ENCODE peak calls at places on chromosomes 1 and 21, in five cellular contexts. L is GM06990, G is right atrium auricular region, P is right lobe of liver, B is esophagus muscularis mucosa. Y is an unnamed sample. For H3K36me3, the result is how much of the 10 kb centered on the place peaks cover.

GRCh38 chr1:192807968-192808587 is 761 bp upstream of the RGS2 start:
- DNase-seq in L (no peak), G (peak), P (no peak), B (no peak), Y (no peak)

GRCh38 chr1:175176246-175176645 is 16.3 kb downstream of the KIAA0040 start:
- DNase-seq in L (no peak), G (no peak), P (no peak), B (no peak), Y (no peak)

GRCh38 chr1:189851806-189852367 is 625.8 kb downstream of the BRINP3 start:
- DNase-seq in L (no peak), G (no peak), P (no peak), B (no peak), Y (no peak)

GRCh38 chr1:19737413-19737812 is 62.3 kb downstream of the TMCO4 start:
- DNase-seq in L (no peak), G (no peak), P (no peak), B (no peak), Y (no peak)

GRCh38 chr1:98388431-98388830 is 273.1 kb upstream of the SNX7 start:
- DNase-seq in L (no peak), G (no peak), P (no peak), B (no peak), Y (no peak)

GRCh38 chr1:245578306-245578705 is 423.5 kb downstream of the KIF26B start:
- DNase-seq in L (no peak), G (no peak), P (no peak), B (no peak), Y (no peak)

GRCh38 chr1:50830621-50831020 is 129.4 kb downstream of the FAF1 start:
- DNase-seq in L (no peak), G (no peak), P (no peak), B (no peak), Y (no peak)

GRCh38 chr1:242225770-242226573 is 227.1 kb upstream of the MAP1LC3C start:
- DNase-seq in L (peak), G (no peak), P (no peak), B (no peak), Y (no peak)

GRCh38 chr1:113488576-113489177 is 98.4 kb downstream of the MAGI3 start:
- DNase-seq in L (no peak), G (no peak), P (no peak), B (no peak), Y (no peak)

GRCh38 chr1:154019280-154019679 is 28.7 kb downstream of the RPS27 start:
- DNase-seq in L (no peak), G (no peak), P (no peak), B (no peak), Y (no peak)

GRCh38 chr1:35274197-35274596 is 5.7 kb downstream of the ZMYM4 start:
- DNase-seq in L (no peak), G (no peak), P (no peak), B (no peak), Y (no peak)

GRCh38 chr1:71828431-71829012 is 453.8 kb downstream of the NEGR1 start:
- DNase-seq in L (no peak), G (no peak), P (no peak), B (no peak), Y (no peak)

GRCh38 chr1:26754086-26754874 is 33.5 kb upstream of the PIGV start:
- DNase-seq in L (no peak), G (no peak), P (no peak), B (no peak), Y (no peak)

GRCh38 chr1:209805875-209806760 is at the start of gene IRF6:
- DNase-seq in L (peak), G (peak), P (peak), B (no peak), Y (peak)

GRCh38 chr1:155080250-155081228 is 1.9 kb downstream of the EFNA3 start:
- DNase-seq in L (no peak), G (no peak), P (no peak), B (no peak), Y (no peak)

GRCh38 chr1:3231245-3231644 is 162.2 kb downstream of the PRDM16 start:
- DNase-seq in L (no peak), G (no peak), P (no peak), B (no peak), Y (no peak)

GRCh38 chr1:232381676-232382075 is 248.3 kb downstream of the SIPA1L2 start:
- DNase-seq in L (no peak), G (no peak), P (no peak), B (no peak), Y (no peak)

GRCh38 chr1:184270556-184270955 is 116.3 kb upstream of the C1orf21 start:
- DNase-seq in L (no peak), G (no peak), P (no peak), B (no peak), Y (no peak)

GRCh38 chr1:210123924-210124589 is 108.5 kb upstream of the SERTAD4 start:
- DNase-seq in L (no peak), G (no peak), P (no peak), B (no peak), Y (no peak)

GRCh38 chr1:50981741-50982140 is 11.7 kb downstream of the CDKN2C start:
- DNase-seq in L (no peak), G (no peak), P (no peak), B (no peak), Y (no peak)

GRCh38 chr21:24110846-24111245 is 1496.4 kb downstream of the MRPL39 start:
- DNase-seq in L (no peak), G (no peak), P (no peak), B (no peak), Y (no peak)

GRCh38 chr1:233172201-233172600 is 123.3 kb downstream of the PCNX2 start:
- DNase-seq in L (no peak), G (no peak), P (no peak), B (no peak), Y (no peak)

GRCh38 chr1:160780398-160780755 is 15.6 kb upstream of the LY9 start:
- DNase-seq in L (no peak), G (no peak), P (no peak), B (peak), Y (no peak)

GRCh38 chr1:115275216-115275615 is 62.8 kb downstream of the NGF start:
- DNase-seq in L (no peak), G (no peak), P (no peak), B (no peak), Y (no peak)

GRCh38 chr1:98496246-98496995 is 165.1 kb upstream of the SNX7 start:
- DNase-seq in L (no peak), G (no peak), P (no peak), B (no peak), Y (no peak)

GRCh38 chr1:98325646-98326441 is 335.7 kb upstream of the SNX7 start:
- DNase-seq in L (no peak), G (peak), P (peak), B (no peak), Y (peak)

GRCh38 chr1:159936284-159936904 is 9.0 kb downstream of the IGSF9 start:
- DNase-seq in L (peak), G (peak), P (peak), B (no peak), Y (no peak)

GRCh38 chr1:79193211-79194079 is 186.9 kb upstream of the ADGRL4 start:
- DNase-seq in L (peak), G (no peak), P (no peak), B (no peak), Y (no peak)

GRCh38 chr1:234486858-234487830 is 8.2 kb upstream of the TARBP1 start:
- DNase-seq in L (no peak), G (peak), P (no peak), B (no peak), Y (peak)

GRCh38 chr21:46540087-46540710 is 64.7 kb downstream of the S100B start:
- DNase-seq in L (no peak), G (no peak), P (no peak), B (peak), Y (no peak)
- H3K36me3 ChIP-seq in L (under half), G (half or more), P (under half), B (half or more), Y (under half)

GRCh38 chr1:24926596-24927249 is 3.4 kb downstream of the RUNX3 start:
- DNase-seq in L (no peak), G (no peak), P (no peak), B (no peak), Y (no peak)
- TF ChIP-seq CTCF in L (peak), G (no peak), P (no peak), B (no peak), Y (no peak)

GRCh38 chr1:54889132-54889725 is 2.2 kb upstream of the DHCR24 start:
- DNase-seq in L (no peak), G (no peak), P (no peak), B (no peak), Y (no peak)

GRCh38 chr1:54887665-54888071 is 673 bp upstream of the DHCR24 start:
- DNase-seq in L (no peak), G (peak), P (peak), B (no peak), Y (peak)

GRCh38 chr1:54886724-54887664 is at the start of gene DHCR24:
- DNase-seq in L (peak), G (peak), P (peak), B (no peak), Y (peak)

GRCh38 chr1:54885863-54886723 is 902 bp downstream of the DHCR24 start:
- DNase-seq in L (peak), G (no peak), P (peak), B (no peak), Y (no peak)

DNA sequence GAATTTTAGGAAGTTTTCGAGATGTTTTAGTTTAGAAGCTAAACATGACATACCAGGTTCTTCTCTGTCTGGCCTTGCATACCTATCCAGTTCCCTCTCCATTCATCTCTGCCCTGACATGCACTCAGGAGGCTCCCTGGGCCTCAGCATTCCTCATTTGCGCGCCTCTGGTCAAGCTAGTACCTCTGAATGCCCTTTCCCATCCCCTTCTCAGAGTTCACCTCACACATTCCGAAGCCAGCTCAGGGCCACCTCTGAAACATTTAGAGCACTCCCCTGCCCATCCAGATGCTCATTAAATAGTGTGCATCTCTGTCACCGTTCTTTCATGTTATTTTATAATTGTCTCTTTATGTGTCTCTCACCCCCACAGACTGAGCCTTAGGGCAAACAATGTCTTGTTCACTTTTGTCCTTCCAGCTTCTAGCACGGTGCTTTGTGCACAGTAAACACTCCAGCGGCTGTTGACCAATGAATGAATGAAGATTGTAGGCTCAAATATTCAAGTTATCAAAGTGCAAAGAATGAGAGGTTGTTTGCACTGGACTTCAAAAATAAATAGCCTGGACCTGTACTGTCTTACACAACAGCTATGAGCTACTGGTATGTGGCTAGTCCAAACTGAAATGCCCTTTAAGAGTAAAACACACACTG is 1.2 kb upstream of the DHCR24 start:
- DNase-seq in L (no peak), G (no peak), P (no peak), B (no peak), Y (no peak)
- H3K4me3 ChIP-seq in L (peak), G (no peak), P (peak), B (no peak), Y (peak)

GRCh38 chr1:43671193-43671592 is 21.2 kb downstream of the KDM4A start:
- DNase-seq in L (no peak), G (no peak), P (peak), B (no peak), Y (no peak)
- H3K36me3 ChIP-seq in L (half or more), G (half or more), P (half or more), B (half or more), Y (under half)

GRCh38 chr21:45269861-45270260 is 17.8 kb downstream of the POFUT2 start:
- DNase-seq in L (no peak), G (no peak), P (no peak), B (no peak), Y (no peak)

GRCh38 chr21:45266518-45267389 is 20.9 kb downstream of the POFUT2 start:
- DNase-seq in L (no peak), G (no peak), P (no peak), B (no peak), Y (no peak)

GRCh38 chr21:45265721-45266517 is 21.8 kb downstream of the POFUT2 start:
- DNase-seq in L (no peak), G (peak), P (no peak), B (no peak), Y (no peak)

GRCh38 chr21:45267390-45267760 is 20.3 kb downstream of the POFUT2 start:
- DNase-seq in L (no peak), G (no peak), P (no peak), B (no peak), Y (no peak)

DNA sequence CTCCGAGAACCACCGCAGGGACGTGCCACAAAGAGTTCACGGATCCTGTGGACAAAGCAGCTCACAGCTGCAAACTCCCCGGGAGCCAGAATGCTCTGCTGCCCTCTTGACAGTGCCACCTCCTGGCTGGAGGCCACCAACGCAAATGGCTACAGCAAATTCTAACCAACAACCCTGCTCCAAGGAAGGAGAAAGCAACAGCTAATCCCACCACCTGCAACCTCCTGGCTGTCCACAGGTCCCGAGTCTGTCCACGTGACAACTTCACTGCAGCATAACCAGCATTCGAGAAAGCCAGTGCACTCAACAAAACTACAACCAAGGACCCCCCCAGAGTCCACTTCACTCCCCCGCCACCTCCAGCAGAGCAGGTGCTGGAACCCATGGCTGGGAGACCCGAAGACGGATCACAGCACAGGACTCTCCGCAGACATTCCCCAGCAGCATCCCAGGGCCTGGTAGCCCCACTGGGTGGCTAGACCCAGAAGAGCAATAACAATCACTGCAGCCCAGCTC is 17.3 kb downstream of the POFUT2 start:
- DNase-seq in L (no peak), G (no peak), P (no peak), B (no peak), Y (no peak)
- TF ChIP-seq CTCF in L (no peak), G (no peak), P (peak), B (no peak), Y (no peak)

GRCh38 chr1:25472494-25472893 is 41.8 kb downstream of the MACO1 start:
- DNase-seq in L (no peak), G (no peak), P (no peak), B (no peak), Y (no peak)

GRCh38 chr1:25467616-25468015 is 36.9 kb downstream of the MACO1 start:
- DNase-seq in L (no peak), G (no peak), P (no peak), B (no peak), Y (no peak)

GRCh38 chr1:25468037-25468436 is 37.3 kb downstream of the MACO1 start:
- DNase-seq in L (no peak), G (no peak), P (no peak), B (no peak), Y (no peak)

GRCh38 chr1:25467193-25467592 is 36.5 kb downstream of the MACO1 start:
- DNase-seq in L (no peak), G (no peak), P (no peak), B (no peak), Y (no peak)

DNA sequence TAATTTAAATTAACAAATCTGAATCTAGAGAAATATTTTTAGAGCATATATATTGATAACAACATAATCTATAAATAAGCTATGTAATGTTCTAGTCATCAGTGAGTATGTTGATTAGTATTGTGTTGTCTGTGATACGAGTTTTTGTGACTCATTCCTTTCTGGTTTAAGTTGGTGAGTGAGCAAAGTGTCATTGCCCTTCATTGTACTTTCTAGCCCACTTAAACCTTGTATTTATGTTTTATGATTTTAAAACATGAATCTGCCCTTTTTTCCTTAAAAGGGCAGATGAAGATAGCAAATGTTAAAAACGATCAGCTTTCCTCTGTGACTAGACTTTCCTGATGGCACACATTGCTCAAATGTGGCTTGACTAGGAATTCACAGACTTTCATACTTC is 38.5 kb downstream of the MACO1 start:
- DNase-seq in L (no peak), G (no peak), P (no peak), B (no peak), Y (no peak)
- H3K4me3 ChIP-seq in L (no peak), G (no peak), P (no peak), B (no peak), Y (no peak)

DNA sequence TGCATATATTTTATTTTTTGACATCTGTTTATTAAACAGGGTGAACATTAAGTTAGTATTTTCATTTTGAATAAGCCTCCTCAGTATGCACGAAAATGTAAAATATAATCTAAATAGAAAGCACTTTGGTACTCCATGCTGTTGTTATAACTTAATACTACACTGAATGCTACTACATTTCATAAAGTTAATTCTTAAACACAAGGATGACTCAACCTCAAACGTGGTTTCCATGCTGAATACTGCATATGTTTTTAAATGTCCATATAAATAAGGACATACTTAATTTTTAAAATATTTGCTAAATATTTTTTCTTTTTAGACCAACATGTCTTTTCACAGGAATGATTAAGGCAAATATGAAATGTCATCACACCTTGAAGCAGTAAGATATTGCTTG is 83.9 kb downstream of the USP24 start:
- DNase-seq in L (no peak), G (no peak), P (no peak), B (no peak), Y (no peak)
- H3K36me3 ChIP-seq in L (under half), G (half or more), P (under half), B (half or more), Y (half or more)